ENCODE peak calls at places on chromosomes 6 and 20, in four cellular contexts. One of them, this sample, is unnamed.

GRCh38 chr6:151835396-151835795 is 27.9 kb downstream of the ESR1 start:
- DNase-seq in lower lobe of right lung: no peak
- DNase-seq in breast epithelium: no peak
- DNase-seq in CD4-positive, alpha-beta T cell: no peak
- DNase-seq in this sample: no peak

GRCh38 chr20:20759132-20759531 is 46.7 kb upstream of the RALGAPA2 start:
- DNase-seq in CD4-positive, alpha-beta T cell: no peak
- DNase-seq in breast epithelium: no peak
- DNase-seq in lower lobe of right lung: no peak
- DNase-seq in this sample: no peak

GRCh38 chr20:44209691-44210421 is 715 bp downstream of the OSER1 start:
- DNase-seq in CD4-positive, alpha-beta T cell: no peak
- DNase-seq in breast epithelium: no peak
- DNase-seq in lower lobe of right lung: no peak
- DNase-seq in this sample: peak

GRCh38 chr6:117677553-117678131 is 2.4 kb downstream of the NUS1 start:
- DNase-seq in lower lobe of right lung: no peak
- DNase-seq in breast epithelium: no peak
- DNase-seq in CD4-positive, alpha-beta T cell: no peak
- DNase-seq in this sample: no peak

GRCh38 chr20:35503281-35503680 is 26.2 kb downstream of the C20orf173 start:
- DNase-seq in CD4-positive, alpha-beta T cell: no peak
- DNase-seq in lower lobe of right lung: no peak
- DNase-seq in breast epithelium: no peak
- DNase-seq in this sample: no peak

GRCh38 chr20:9110916-9111432 is 42.1 kb downstream of the PLCB4 start:
- DNase-seq in CD4-positive, alpha-beta T cell: no peak
- DNase-seq in breast epithelium: no peak
- DNase-seq in lower lobe of right lung: no peak
- DNase-seq in this sample: no peak

GRCh38 chr6:41162687-41163418 is at the start of gene TREM2:
- DNase-seq in breast epithelium: peak
- DNase-seq in lower lobe of right lung: no peak
- DNase-seq in CD4-positive, alpha-beta T cell: no peak
- DNase-seq in this sample: no peak

GRCh38 chr6:159071843-159072769 is 27.3 kb upstream of the TAGAP start:
- DNase-seq in CD4-positive, alpha-beta T cell: no peak
- DNase-seq in breast epithelium: no peak
- DNase-seq in lower lobe of right lung: no peak
- DNase-seq in this sample: no peak

GRCh38 chr20:29740601-29740950 is 1516.9 kb upstream of the DEFB115 start:
- DNase-seq in CD4-positive, alpha-beta T cell: no peak
- DNase-seq in breast epithelium: no peak
- DNase-seq in lower lobe of right lung: no peak
- DNase-seq in this sample: no peak

GRCh38 chr6:129663531-129663930 is 46.4 kb downstream of the ARHGAP18 start:
- DNase-seq in breast epithelium: no peak
- DNase-seq in lower lobe of right lung: no peak
- DNase-seq in CD4-positive, alpha-beta T cell: no peak
- DNase-seq in this sample: no peak
- TF ChIP-seq CTCF in breast epithelium: no peak
- TF ChIP-seq CTCF in lower lobe of right lung: no peak
- TF ChIP-seq CTCF in CD4-positive, alpha-beta T cell: no peak
- TF ChIP-seq CTCF in this sample: no peak

GRCh38 chr6:20403080-20403765 is 1.5 kb downstream of the E2F3 start:
- DNase-seq in lower lobe of right lung: peak
- DNase-seq in CD4-positive, alpha-beta T cell: peak
- DNase-seq in breast epithelium: peak
- DNase-seq in this sample: peak
- TF ChIP-seq CTCF in lower lobe of right lung: no peak
- TF ChIP-seq CTCF in CD4-positive, alpha-beta T cell: no peak
- TF ChIP-seq CTCF in breast epithelium: no peak
- TF ChIP-seq CTCF in this sample: no peak

DNA sequence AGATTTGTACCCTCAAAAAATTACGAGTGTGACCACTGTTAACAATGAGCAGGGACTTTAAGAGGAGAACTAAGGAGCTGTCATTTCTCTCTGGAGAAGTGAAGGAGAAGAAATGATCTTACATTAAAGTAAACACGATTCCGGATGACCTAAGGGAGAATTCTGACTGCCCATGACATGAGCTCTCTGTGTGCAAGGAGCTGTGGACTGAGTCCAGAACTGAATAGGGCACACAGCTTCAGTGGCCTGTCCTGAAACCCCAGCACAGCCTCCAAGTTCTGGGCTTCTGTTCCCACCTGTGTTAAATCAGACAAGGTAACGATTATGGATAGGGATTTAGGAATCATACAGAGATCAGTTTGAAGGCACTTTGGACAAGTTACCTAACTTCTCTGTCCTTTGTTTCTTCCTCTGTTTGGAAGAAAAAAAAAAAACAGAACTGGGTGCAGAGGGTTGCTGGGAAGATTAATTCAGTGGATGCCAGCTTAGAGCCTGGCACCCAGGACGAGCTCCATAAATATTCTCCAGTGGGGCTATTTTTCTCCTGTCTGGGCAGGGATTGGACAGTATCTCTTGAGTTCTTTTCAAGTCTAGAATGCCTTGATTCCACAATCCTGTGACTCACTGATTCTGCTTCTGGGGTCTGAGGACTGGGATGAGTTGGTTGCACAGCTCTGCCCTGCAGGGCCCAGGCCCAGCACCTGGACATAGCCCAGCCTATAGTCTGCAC is 65.7 kb downstream of the MRPL14 start:
- DNase-seq in lower lobe of right lung: no peak
- DNase-seq in breast epithelium: no peak
- DNase-seq in CD4-positive, alpha-beta T cell: no peak
- DNase-seq in this sample: no peak
- TF ChIP-seq CTCF in lower lobe of right lung: no peak
- TF ChIP-seq CTCF in breast epithelium: no peak
- TF ChIP-seq CTCF in CD4-positive, alpha-beta T cell: no peak
- TF ChIP-seq CTCF in this sample: no peak

GRCh38 chr6:143594647-143595046 is 83.1 kb upstream of the PHACTR2 start:
- DNase-seq in lower lobe of right lung: no peak
- DNase-seq in breast epithelium: no peak
- DNase-seq in CD4-positive, alpha-beta T cell: no peak
- DNase-seq in this sample: no peak

GRCh38 chr6:143591441-143591840 is 79.9 kb upstream of the FUCA2 start:
- DNase-seq in breast epithelium: no peak
- DNase-seq in CD4-positive, alpha-beta T cell: no peak
- DNase-seq in lower lobe of right lung: no peak
- DNase-seq in this sample: no peak

GRCh38 chr6:143589162-143589561 is 77.6 kb upstream of the FUCA2 start:
- DNase-seq in breast epithelium: no peak
- DNase-seq in lower lobe of right lung: no peak
- DNase-seq in CD4-positive, alpha-beta T cell: no peak
- DNase-seq in this sample: no peak

GRCh38 chr6:143595256-143596036 is 82.3 kb upstream of the PHACTR2 start:
- DNase-seq in CD4-positive, alpha-beta T cell: no peak
- DNase-seq in breast epithelium: no peak
- DNase-seq in lower lobe of right lung: no peak
- DNase-seq in this sample: no peak

DNA sequence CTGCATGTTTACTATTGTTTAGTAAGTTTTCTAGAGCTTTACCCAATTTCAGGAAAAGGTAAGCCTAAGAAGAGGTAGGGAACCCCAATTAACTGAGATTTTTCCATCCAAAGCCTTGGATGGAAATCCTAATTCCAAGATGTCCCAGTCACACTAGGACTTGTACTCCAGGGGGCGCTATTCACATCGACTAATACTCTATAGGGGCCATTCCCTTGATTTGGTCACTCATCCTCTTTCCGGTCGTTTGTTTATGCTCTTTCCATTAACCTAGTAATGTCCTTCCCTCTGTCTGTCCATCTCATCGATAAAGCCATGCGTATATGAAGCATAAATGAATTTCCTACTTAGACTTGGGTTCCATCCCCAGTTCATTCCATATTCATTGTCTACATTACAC is 80.8 kb upstream of the FUCA2 start:
- DNase-seq in breast epithelium: no peak
- DNase-seq in CD4-positive, alpha-beta T cell: no peak
- DNase-seq in lower lobe of right lung: no peak
- DNase-seq in this sample: peak
- TF ChIP-seq CTCF in breast epithelium: no peak
- TF ChIP-seq CTCF in CD4-positive, alpha-beta T cell: no peak
- TF ChIP-seq CTCF in lower lobe of right lung: peak
- TF ChIP-seq CTCF in this sample: peak

DNA sequence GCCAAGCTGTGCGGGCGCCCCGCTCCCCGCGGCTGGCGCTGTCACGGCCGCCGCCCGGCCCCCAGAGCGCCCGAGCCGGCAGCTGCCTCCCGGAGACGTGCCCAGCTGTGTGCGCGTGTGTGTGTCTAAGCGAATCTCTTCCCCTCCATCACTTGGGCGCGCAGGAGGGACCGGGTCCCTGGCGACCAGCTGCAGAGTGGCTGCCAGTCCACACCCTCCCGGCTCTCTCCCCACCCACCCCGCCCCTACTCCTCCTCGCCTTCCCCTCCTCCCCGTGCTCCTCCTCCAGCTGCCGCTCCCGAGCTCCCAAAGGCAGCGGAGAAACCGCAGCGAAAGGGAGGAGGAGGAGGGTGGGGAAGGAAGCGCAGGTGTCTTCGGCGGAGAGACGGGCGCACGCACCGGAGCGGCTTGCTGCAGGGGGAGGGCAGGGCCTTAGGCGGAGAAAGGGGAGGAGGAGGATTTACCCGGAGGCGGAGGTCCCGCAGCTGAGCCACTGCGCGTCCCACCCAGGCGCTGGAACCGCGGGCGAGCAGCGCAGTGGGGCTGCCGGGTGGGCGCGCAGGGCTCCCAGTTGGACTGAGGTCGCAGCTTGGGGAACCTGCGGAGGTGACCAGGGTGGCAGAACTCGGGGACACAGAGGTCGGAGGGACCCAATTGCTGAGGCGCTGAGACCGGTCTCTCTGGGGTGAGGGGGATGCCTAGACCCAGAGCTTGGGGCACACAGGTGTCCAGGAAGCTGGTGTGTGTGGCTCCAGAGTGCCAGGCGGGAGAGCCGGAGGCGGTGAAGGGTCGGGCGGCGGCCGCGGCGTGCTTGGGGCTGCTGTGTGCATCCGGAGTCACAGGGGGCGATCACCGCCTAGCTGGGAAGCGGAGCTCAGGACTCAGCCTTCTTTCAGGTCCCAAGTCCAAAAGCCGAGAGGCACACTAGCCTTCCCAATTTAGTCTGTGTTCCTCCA is at the start of gene HS3ST5:
- DNase-seq in lower lobe of right lung: peak
- DNase-seq in CD4-positive, alpha-beta T cell: no peak
- DNase-seq in breast epithelium: no peak
- DNase-seq in this sample: peak
- TF ChIP-seq CTCF in lower lobe of right lung: peak
- TF ChIP-seq CTCF in CD4-positive, alpha-beta T cell: no peak
- TF ChIP-seq CTCF in breast epithelium: no peak
- TF ChIP-seq CTCF in this sample: no peak

DNA sequence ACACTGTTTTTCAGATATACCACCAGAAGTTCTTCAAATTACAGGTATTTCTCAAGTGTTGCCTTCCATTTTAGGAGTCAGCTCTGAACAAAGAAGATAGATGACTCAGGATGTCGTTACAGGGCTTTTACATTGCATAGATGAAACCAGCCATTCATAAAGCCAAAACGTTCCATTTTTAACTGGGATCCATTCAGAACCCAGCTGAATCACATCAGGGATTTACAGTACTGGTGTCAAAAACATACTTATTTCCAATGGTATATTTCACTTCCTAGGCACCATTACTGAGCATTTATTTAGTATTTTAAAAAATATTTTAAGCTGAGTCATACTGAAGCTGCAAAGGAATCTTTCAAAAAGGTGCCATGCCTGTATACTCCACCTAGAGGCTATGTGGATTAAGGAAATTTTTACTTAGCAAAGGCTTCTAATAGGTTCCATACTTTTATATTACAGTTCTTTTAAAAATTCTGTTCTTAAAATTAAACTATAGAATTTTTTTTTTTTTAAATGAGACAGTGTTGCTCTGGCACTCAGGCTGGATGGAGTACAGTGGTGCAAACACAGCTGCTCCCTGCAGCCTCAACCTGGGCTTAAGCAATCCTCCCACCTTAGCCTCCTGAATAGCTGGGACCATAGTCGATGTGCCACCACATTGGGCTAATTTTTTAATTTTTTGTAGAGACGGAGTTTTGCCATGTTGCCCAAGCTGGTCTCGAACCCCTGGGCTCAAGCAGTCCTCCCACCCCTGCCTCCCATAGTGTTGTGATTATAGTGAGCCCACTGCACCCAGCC is 2.6 kb downstream of the ASF1A start:
- DNase-seq in CD4-positive, alpha-beta T cell: no peak
- DNase-seq in lower lobe of right lung: no peak
- DNase-seq in breast epithelium: no peak
- DNase-seq in this sample: no peak
- TF ChIP-seq CTCF in CD4-positive, alpha-beta T cell: peak
- TF ChIP-seq CTCF in lower lobe of right lung: peak
- TF ChIP-seq CTCF in breast epithelium: no peak
- TF ChIP-seq CTCF in this sample: peak

DNA sequence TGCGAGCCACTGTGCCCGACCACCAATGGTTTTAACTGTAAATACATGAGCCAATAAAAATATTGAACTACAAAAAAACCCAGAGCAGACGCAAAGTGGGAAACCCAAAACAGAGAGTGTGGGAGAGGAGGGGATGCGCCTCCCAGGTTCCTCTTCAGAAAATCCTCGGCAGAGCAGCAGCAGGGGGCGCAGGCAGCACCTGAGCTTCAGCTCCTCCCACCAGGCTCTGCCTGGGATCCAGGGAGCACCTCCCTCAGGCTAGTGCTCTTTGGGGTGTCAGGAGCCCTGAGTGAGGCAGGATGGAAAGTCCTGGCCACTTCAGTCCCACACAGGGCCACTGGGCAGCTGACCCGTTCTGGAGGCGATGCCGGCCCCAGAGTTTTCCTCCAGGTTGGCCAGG is 536.9 kb upstream of the CDH4 start:
- DNase-seq in breast epithelium: no peak
- DNase-seq in CD4-positive, alpha-beta T cell: no peak
- DNase-seq in lower lobe of right lung: no peak
- DNase-seq in this sample: no peak
- TF ChIP-seq CTCF in breast epithelium: no peak
- TF ChIP-seq CTCF in CD4-positive, alpha-beta T cell: no peak
- TF ChIP-seq CTCF in lower lobe of right lung: no peak
- TF ChIP-seq CTCF in this sample: no peak

DNA sequence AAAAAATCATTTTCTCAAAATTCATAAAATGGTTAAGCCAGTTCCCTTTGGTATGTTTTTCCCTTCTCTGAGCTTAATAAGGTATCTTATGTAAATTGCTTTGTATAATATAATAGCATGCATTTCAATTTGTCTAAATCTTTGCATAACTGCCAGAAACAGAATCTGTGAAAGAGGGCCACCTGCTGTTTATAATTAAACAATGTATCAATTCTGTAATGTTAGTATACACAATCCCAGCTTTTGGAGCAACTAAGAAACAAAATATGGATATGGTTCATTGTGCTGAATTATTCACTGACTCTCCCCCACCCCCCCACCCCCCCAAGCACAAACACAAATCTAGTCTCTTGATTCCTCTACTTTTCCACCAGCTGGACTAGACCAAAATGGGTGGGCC is 54.8 kb downstream of the GPX5 start:
- DNase-seq in breast epithelium: no peak
- DNase-seq in CD4-positive, alpha-beta T cell: no peak
- DNase-seq in lower lobe of right lung: no peak
- DNase-seq in this sample: no peak
- TF ChIP-seq CTCF in breast epithelium: no peak
- TF ChIP-seq CTCF in CD4-positive, alpha-beta T cell: peak
- TF ChIP-seq CTCF in lower lobe of right lung: no peak
- TF ChIP-seq CTCF in this sample: no peak

GRCh38 chr6:33812669-33813068 is 8.9 kb upstream of the MLN start:
- DNase-seq in lower lobe of right lung: peak
- DNase-seq in breast epithelium: no peak
- DNase-seq in CD4-positive, alpha-beta T cell: no peak
- DNase-seq in this sample: peak
- TF ChIP-seq CTCF in lower lobe of right lung: peak
- TF ChIP-seq CTCF in breast epithelium: peak
- TF ChIP-seq CTCF in CD4-positive, alpha-beta T cell: no peak
- TF ChIP-seq CTCF in this sample: peak